ENCODE peak calls at places on chromosomes 2 and 18, in six cellular contexts. Z is gastrocnemius medialis, H is IMR-90, B is NB4, D is OCI-LY7, L is aorta. V is an unnamed sample.

GRCh38 chr2:30412392-30413321 is 34.4 kb upstream of the LCLAT1 start:
- DNase-seq in H (peak; percentile 21), Z (peak; percentile 14), D (no peak), L (no peak), B (no peak), V (no peak)

GRCh38 chr2:137508739-137509384 is 455.4 kb upstream of the HNMT start:
- DNase-seq in B (no peak), L (no peak), D (no peak), H (no peak), Z (no peak), V (no peak)

GRCh38 chr2:120539937-120540718 is 194.2 kb downstream of the INHBB start:
- DNase-seq in D (no peak), Z (peak; percentile 96), B (peak; percentile 94), H (peak; percentile 92), L (peak; percentile 91), V (peak; percentile 92)

GRCh38 chr2:36371070-36371962 is 15.7 kb downstream of the CRIM1 start:
- DNase-seq in D (no peak), B (no peak), Z (no peak), L (no peak), H (no peak), V (peak; percentile 75)

GRCh38 chr18:67924656-67925055 is 408.1 kb upstream of the DSEL start:
- DNase-seq in Z (no peak), L (no peak), B (no peak), H (no peak), D (no peak), V (no peak)

GRCh38 chr2:64922482-64923384 is 66.5 kb upstream of the SLC1A4 start:
- DNase-seq in H (no peak), B (peak; percentile 50), D (peak; percentile 53), Z (no peak), L (no peak), V (no peak)

GRCh38 chr2:227460079-227460485 is 11.9 kb upstream of the AGFG1 start:
- DNase-seq in B (peak; percentile 93), H (peak; percentile 65), Z (no peak), D (no peak), L (no peak), V (peak; percentile 72)

GRCh38 chr2:5304640-5305039 is 387.5 kb upstream of the SOX11 start:
- DNase-seq in H (no peak), L (no peak), B (no peak), D (no peak), Z (no peak), V (no peak)

GRCh38 chr2:172311921-172312345 is 115.5 kb upstream of the ITGA6 start:
- DNase-seq in H (no peak), D (no peak), L (peak; percentile 59), B (no peak), Z (no peak), V (peak; percentile 73)

GRCh38 chr2:111042772-111043771 is 77.6 kb upstream of the BCL2L11 start:
- DNase-seq in L (no peak), D (no peak), Z (no peak), H (no peak), B (no peak), V (no peak)

GRCh38 chr2:121489284-121489683 is 41.4 kb upstream of the RNU4ATAC start:
- DNase-seq in D (no peak), B (no peak), H (peak; percentile 68), L (no peak), Z (no peak), V (peak; percentile 55)

GRCh38 chr2:28754321-28754720 is 2.7 kb downstream of the PPP1CB start:
- DNase-seq in H (peak; percentile 26), B (peak; percentile 32), L (no peak), Z (no peak), D (no peak), V (no peak)

GRCh38 chr18:62128157-62128556 is 58.7 kb downstream of the PIGN start:
- DNase-seq in D (no peak), B (no peak), L (no peak), H (peak; percentile 61), Z (no peak), V (peak; percentile 9)

GRCh38 chr2:178194600-178195389 is 483 bp downstream of the OSBPL6 start:
- DNase-seq in L (peak; percentile 80), H (peak; percentile 55), B (peak; percentile 44), Z (peak; percentile 44), D (no peak), V (peak; percentile 52)

GRCh38 chr2:75523313-75524275 is 37.1 kb downstream of the EVA1A start:
- DNase-seq in B (no peak), H (peak; percentile 89), L (no peak), Z (no peak), D (no peak), V (peak; percentile 23)

GRCh38 chr18:34880403-34880802 is 160.8 kb upstream of the MAPRE2 start:
- DNase-seq in H (no peak), L (no peak), Z (no peak), B (peak; percentile 18), D (no peak), V (no peak)

GRCh38 chr2:217610411-217610814 is 392.4 kb downstream of the TNS1 start:
- DNase-seq in Z (no peak), H (no peak), L (no peak), B (peak; percentile 3), D (no peak), V (no peak)

GRCh38 chr2:182229288-182229687 is 197.5 kb downstream of the PDE1A start:
- DNase-seq in L (no peak), D (no peak), Z (no peak), H (peak; percentile 64), B (no peak), V (no peak)

GRCh38 chr2:127590386-127591190 is 55.1 kb downstream of the MYO7B start:
- DNase-seq in B (no peak), H (no peak), D (no peak), Z (no peak), L (peak; percentile 27), V (no peak)

DNA sequence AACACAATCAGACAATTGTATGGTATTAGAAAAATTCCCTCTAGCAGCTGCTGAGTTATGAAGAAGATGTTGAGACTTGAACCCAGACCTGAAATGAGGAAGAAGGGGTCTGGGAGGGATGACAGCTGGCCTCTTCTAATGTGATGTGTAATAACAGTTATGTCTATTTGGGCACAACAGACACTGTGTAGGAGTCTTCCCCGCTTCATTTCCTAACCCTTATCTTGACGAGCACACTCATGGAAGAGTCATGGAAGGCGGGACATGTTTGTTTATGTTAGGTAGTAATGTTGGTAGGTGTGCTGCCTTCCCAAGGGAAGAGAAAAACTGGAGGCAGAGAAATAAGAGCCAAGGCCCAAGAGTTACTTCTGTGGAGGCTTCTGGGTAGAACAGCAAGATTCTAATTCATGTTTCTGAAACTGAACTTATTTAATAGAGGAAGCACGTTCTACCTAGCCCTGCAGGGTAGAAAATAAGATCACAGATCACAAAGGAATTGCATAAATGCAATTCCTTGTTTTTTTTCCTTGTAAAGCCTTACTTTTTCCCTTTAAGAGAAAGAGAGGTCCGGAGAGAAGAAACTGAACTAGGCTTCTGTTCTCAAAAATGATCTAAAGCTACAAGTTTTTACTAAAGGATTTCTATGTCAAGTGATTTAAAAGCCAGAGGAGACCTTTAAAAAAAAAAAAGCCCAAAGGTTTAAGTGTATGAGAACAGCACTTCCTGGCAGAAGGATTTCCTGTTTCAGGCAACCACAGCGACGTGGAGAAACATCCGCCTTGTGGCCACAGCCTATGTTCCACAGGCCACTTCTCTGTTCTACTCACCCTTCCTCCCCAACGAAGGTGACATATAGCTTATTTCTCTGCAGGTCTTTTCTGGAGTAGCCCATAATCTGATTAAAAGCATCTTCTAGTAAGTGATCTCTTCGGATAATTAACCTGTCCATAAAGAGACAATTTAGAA is 68.5 kb upstream of the STK17B start:
- DNase-seq in Z (peak; percentile 18), B (peak; percentile 97), D (peak; percentile 96), H (peak; percentile 93), L (peak; percentile 77), V (peak; percentile 47)
- H3K4me3 ChIP-seq in Z (no peak overlapping the region), B (peak overlapping the region; percentile 54), D (peak overlapping the region; percentile 53), H (no peak overlapping the region), L (no peak overlapping the region), V (no peak overlapping the region)

DNA sequence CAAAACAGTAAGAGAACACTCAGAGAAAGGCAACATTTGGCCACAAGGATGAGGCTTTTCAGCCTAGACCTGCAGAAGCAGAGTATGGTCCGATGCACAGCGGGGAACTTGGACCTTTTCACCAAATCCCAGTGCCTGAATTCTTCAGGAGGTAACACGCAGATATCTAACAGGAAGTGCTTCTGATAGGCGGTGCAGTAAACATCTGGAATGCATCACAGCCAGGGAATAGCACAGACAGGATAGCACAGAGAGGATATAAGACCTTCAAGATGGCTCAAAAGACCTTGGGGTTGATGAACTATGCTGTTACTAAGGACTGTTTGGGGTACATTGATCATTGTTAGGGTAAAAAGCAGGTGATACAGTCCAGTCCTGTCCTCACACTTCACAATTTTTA is 1.7 kb downstream of the TMEM127 start:
- DNase-seq in D (no peak), H (peak; percentile 29), B (no peak), L (no peak), Z (no peak), V (no peak)
- H3K4me3 ChIP-seq in D (peak overlapping the region; percentile 79), H (no peak overlapping the region), B (peak overlapping the region; percentile 61), L (no peak overlapping the region), Z (peak overlapping the region; percentile 84), V (no peak overlapping the region)

GRCh38 chr2:33121925-33122324 is 175.2 kb downstream of the LTBP1 start:
- DNase-seq in L (no peak), Z (no peak), B (no peak), H (no peak), D (no peak), V (no peak)

GRCh38 chr2:33122726-33123125 is 176.0 kb downstream of the LTBP1 start:
- DNase-seq in H (no peak), L (no peak), Z (no peak), D (no peak), B (no peak), V (no peak)

GRCh38 chr2:33126552-33126951 is 179.8 kb downstream of the LTBP1 start:
- DNase-seq in D (no peak), Z (no peak), L (no peak), B (no peak), H (no peak), V (no peak)

GRCh38 chr2:33121416-33121815 is 174.7 kb downstream of the LTBP1 start:
- DNase-seq in Z (no peak), D (no peak), B (no peak), H (no peak), L (no peak), V (no peak)

GRCh38 chr2:33123216-33123615 is 176.5 kb downstream of the LTBP1 start:
- DNase-seq in D (no peak), L (no peak), Z (no peak), B (no peak), H (peak; percentile 61), V (no peak)
- H3K4me3 ChIP-seq in D (no peak overlapping the region), L (no peak overlapping the region), Z (no peak overlapping the region), B (no peak overlapping the region), H (no peak overlapping the region), V (no peak overlapping the region)

DNA sequence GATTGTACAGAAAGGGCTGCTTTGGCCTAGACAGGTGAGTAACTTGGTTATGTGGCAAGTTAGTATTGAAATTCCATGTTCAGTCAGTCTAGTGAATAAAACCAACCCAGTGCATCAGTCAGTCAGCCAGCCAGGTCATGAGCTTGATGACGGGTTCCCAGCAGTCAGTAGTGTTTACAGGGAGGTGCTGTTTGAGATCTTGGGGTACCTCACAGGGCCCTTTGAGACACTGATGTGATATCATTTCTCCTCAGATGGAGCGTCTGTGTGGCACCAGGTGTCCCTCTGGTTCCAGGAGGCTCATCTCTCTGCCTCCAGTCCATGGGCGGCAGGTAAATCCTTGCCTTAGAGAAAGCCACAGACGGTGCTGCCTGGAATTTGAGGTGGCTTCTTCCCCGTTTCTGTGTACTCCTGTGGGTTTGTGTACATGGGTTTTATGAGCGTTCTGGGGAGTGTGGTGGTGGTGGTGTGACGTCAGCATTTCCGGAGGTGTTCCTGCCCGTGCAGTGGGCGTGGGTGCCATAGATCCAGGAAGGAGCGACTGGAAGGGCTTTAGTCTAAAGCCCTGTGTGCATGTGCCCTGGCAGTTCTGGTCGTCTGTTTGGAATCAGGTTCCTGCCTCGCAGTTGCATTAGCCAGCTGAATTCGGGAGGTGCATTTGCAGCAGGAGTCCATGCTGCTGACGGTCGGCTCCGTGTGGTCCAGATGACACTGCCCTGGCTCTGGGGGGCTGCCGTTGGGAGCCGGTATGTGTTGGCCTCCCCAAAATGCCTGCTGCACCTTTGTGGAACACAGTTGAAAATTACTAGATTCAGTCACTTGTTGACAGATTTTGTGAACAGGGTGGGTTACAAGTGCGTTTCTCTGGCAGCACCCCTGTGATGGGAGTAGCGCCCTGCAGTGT is 2.1 kb downstream of the CTDP1 start:
- DNase-seq in Z (no peak), H (no peak), D (no peak), L (no peak), B (peak; percentile 90), V (no peak)
- H3K4me3 ChIP-seq in Z (no peak overlapping the region), H (no peak overlapping the region), D (no peak overlapping the region), L (no peak overlapping the region), B (peak overlapping the region; percentile 88), V (no peak overlapping the region)